ENCODE peak calls at places on chromosomes 2 and 18, in nine cellular contexts. G, F, U, J, L, E, P, B and Y are unnamed samples.

GRCh38 chr18:9333441-9334350 is 877 bp upstream of the TWSG1 start:
- DNase-seq in J (peak; percentile 57), G (peak; percentile 40), U (peak; percentile 40), B (peak; percentile 86), E (no peak), F (no peak), L (peak; percentile 47), P (no peak), Y (peak; percentile 50)

GRCh38 chr18:28127763-28128737 is 48.9 kb downstream of the CDH2 start:
- DNase-seq in P (no peak), E (peak; percentile 38), U (no peak), G (no peak), J (peak; percentile 39), L (no peak), B (no peak), F (no peak), Y (no peak)

GRCh38 chr2:181849601-181850000 is 41.9 kb upstream of the ITPRID2 start:
- DNase-seq in U (no peak), J (no peak), B (no peak), G (no peak), P (no peak), F (no peak), E (no peak), L (no peak), Y (no peak)

GRCh38 chr18:6370410-6370809 is 44.3 kb downstream of the L3MBTL4 start:
- DNase-seq in B (no peak), U (no peak), J (no peak), L (no peak), F (no peak), P (no peak), E (no peak), G (no peak), Y (no peak)

GRCh38 chr2:167415068-167415467 is 526.8 kb downstream of the XIRP2 start:
- DNase-seq in E (no peak), L (no peak), G (no peak), P (no peak), J (no peak), U (no peak), F (no peak), B (no peak), Y (no peak)

GRCh38 chr2:42792583-42793313 is at the start of gene HAAO:
- DNase-seq in E (no peak), U (no peak), L (peak; percentile 81), B (peak; percentile 21), J (no peak), P (peak; percentile 57), G (peak; percentile 72), F (peak; percentile 52), Y (no peak)

GRCh38 chr2:20958176-20958575 is 85.7 kb downstream of the APOB start:
- DNase-seq in B (no peak), F (no peak), G (no peak), P (no peak), L (no peak), E (no peak), J (no peak), U (no peak), Y (no peak)

GRCh38 chr2:42372801-42373200 is 11.8 kb upstream of the COX7A2L start:
- DNase-seq in F (no peak), L (no peak), G (no peak), J (no peak), B (no peak), E (no peak), P (no peak), U (no peak), Y (no peak)

GRCh38 chr2:42907835-42908234 is 115.5 kb upstream of the HAAO start:
- DNase-seq in U (no peak), E (no peak), P (no peak), B (no peak), F (no peak), L (no peak), G (no peak), J (no peak), Y (no peak)

GRCh38 chr2:133867131-133867530 is 298.9 kb upstream of the NCKAP5 start:
- DNase-seq in F (no peak), G (no peak), B (no peak), P (no peak), L (no peak), U (no peak), J (no peak), E (no peak), Y (no peak)

GRCh38 chr18:9825571-9826073 is 60.2 kb upstream of the TXNDC2 start:
- DNase-seq in U (peak; percentile 83), F (no peak), B (peak; percentile 80), J (peak; percentile 89), G (peak; percentile 77), L (no peak), P (no peak), E (peak; percentile 94), Y (peak; percentile 96)

GRCh38 chr2:12923907-12924610 is 207.3 kb downstream of the TRIB2 start:
- DNase-seq in J (no peak), E (no peak), U (no peak), P (no peak), L (no peak), G (no peak), B (peak; percentile 71), F (no peak), Y (no peak)

GRCh38 chr2:89763254-89763580 is 1071.7 kb downstream of the RPIA start:
- DNase-seq in B (no peak), F (peak; percentile 25), U (no peak), L (peak; percentile 47), P (no peak), G (no peak), E (peak; percentile 7), J (no peak), Y (no peak)

GRCh38 chr2:182377467-182377866 is 49.4 kb downstream of the PDE1A start:
- DNase-seq in U (no peak), G (no peak), P (no peak), L (no peak), J (peak; percentile 76), F (no peak), B (no peak), E (no peak), Y (no peak)

GRCh38 chr2:62393293-62393692 is 112.7 kb downstream of the TMEM17 start:
- DNase-seq in B (no peak), G (no peak), J (no peak), F (no peak), P (no peak), U (no peak), E (no peak), L (no peak), Y (no peak)

GRCh38 chr2:194714541-194714940 is 942.5 kb upstream of the SLC39A10 start:
- DNase-seq in L (no peak), U (no peak), B (no peak), J (peak; percentile 42), E (no peak), P (no peak), G (no peak), F (no peak), Y (no peak)

GRCh38 chr2:188693111-188693510 is 281.1 kb upstream of the COL3A1 start:
- DNase-seq in U (no peak), L (no peak), B (no peak), F (no peak), P (no peak), J (peak; percentile 77), E (no peak), G (no peak), Y (peak; percentile 60)

GRCh38 chr18:24214144-24214543 is 75.3 kb downstream of the CABYR start:
- DNase-seq in F (no peak), E (no peak), B (no peak), J (no peak), U (no peak), L (no peak), P (no peak), G (no peak), Y (no peak)

GRCh38 chr2:26355038-26355995 is 8.7 kb upstream of the ADGRF3 start:
- DNase-seq in U (no peak), L (no peak), B (no peak), F (no peak), G (no peak), E (peak; percentile 94), J (peak; percentile 100), P (no peak), Y (peak; percentile 100)

GRCh38 chr2:44171018-44171417 is 2.3 kb downstream of the PPM1B start:
- DNase-seq in P (no peak), L (no peak), G (no peak), E (peak; percentile 19), U (no peak), F (no peak), J (peak; percentile 81), B (peak; percentile 41), Y (peak; percentile 91)

GRCh38 chr2:217207387-217208010 is 347.6 kb upstream of the TNP1 start:
- DNase-seq in L (no peak), F (no peak), G (no peak), P (no peak), J (no peak), E (no peak), U (no peak), B (no peak), Y (no peak)

GRCh38 chr18:22342625-22343024 is 75.1 kb downstream of the CTAGE1 start:
- DNase-seq in G (peak; percentile 73), E (no peak), P (no peak), F (peak; percentile 80), J (peak; percentile 89), B (peak; percentile 85), U (peak; percentile 82), L (peak; percentile 71), Y (peak; percentile 72)

DNA sequence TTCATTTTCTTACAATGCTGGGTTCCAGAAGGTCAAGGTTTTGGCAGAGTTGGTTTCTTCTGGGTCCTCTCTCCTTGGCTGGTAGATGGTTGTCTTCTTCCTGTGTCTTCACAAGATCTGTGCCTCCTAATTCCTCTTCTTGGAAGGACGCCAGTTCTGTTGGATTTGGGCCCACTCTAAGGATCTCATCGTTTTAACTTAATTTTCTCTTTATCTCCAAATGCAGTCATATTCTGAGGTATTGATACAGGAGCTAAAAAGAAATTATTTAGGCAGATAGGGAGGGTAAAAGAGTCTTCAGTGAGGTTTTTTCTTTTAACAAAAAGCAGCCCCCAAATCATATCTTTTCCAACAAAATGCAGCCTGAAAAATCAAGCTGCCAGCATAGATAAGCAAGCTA is 998.4 kb downstream of the SOCS6 start:
- DNase-seq in E (no peak), P (no peak), F (no peak), J (no peak), G (no peak), B (no peak), L (no peak), U (no peak), Y (no peak)
- H3K4me3 ChIP-seq in E (no peak overlapping the region), P (no peak overlapping the region), F (no peak overlapping the region), J (no peak overlapping the region), G (no peak overlapping the region), B (no peak overlapping the region), L (no peak overlapping the region), U (no peak overlapping the region), Y (no peak overlapping the region)

GRCh38 chr2:3302751-3303582 is 74.7 kb downstream of the EIPR1 start:
- DNase-seq in U (no peak), F (no peak), L (no peak), G (no peak), J (no peak), B (no peak), P (peak; percentile 17), E (no peak), Y (no peak)
- H3K4me3 ChIP-seq in U (no peak overlapping the region), F (peak overlapping the region; percentile 15), L (no peak overlapping the region), G (no peak overlapping the region), J (no peak overlapping the region), B (no peak overlapping the region), P (no peak overlapping the region), E (peak overlapping the region; percentile 18), Y (no peak overlapping the region)

GRCh38 chr2:214550774-214551173 is 139.9 kb downstream of the VWC2L start:
- DNase-seq in E (no peak), F (no peak), P (no peak), B (no peak), U (no peak), J (no peak), G (no peak), L (no peak), Y (no peak)
- H3K4me3 ChIP-seq in E (no peak overlapping the region), F (no peak overlapping the region), P (no peak overlapping the region), B (no peak overlapping the region), U (no peak overlapping the region), J (no peak overlapping the region), G (no peak overlapping the region), L (no peak overlapping the region), Y (no peak overlapping the region)

GRCh38 chr2:37934591-37935513 is 9.8 kb downstream of the RMDN2 start:
- DNase-seq in J (no peak), P (no peak), U (no peak), E (no peak), L (no peak), G (no peak), B (no peak), F (no peak), Y (no peak)
- H3K4me3 ChIP-seq in J (no peak overlapping the region), P (no peak overlapping the region), U (no peak overlapping the region), E (no peak overlapping the region), L (no peak overlapping the region), G (no peak overlapping the region), B (no peak overlapping the region), F (no peak overlapping the region), Y (no peak overlapping the region)